ENCODE peak calls at places on chromosome 18, in five cellular contexts. E is NCI-H69; D is uterus; O is effector CD4-positive, alpha-beta T cell; M is lung. K is an unnamed sample.

GRCh38 chr18:75923169-75923568 is 495.7 kb upstream of the SMIM21 start:
- DNase-seq in O (no peak), D (peak), E (no peak), M (peak), K (no peak)

GRCh38 chr18:55163550-55163949 is 204.3 kb upstream of the CCDC68 start:
- DNase-seq in O (no peak), M (no peak), D (no peak), E (no peak), K (no peak)

GRCh38 chr18:31101148-31102019 is 837 bp downstream of the DSC2 start:
- DNase-seq in E (peak), O (no peak), M (peak), D (peak), K (peak)

GRCh38 chr18:23207191-23207955 is 72.1 kb downstream of the CABLES1 start:
- DNase-seq in E (peak), D (no peak), M (no peak), O (no peak), K (peak)

GRCh38 chr18:23225518-23225917 is 90.2 kb downstream of the CABLES1 start:
- DNase-seq in D (peak), O (no peak), M (no peak), E (peak), K (no peak)

GRCh38 chr18:9811978-9812377 is 73.8 kb upstream of the TXNDC2 start:
- DNase-seq in M (no peak), O (no peak), D (no peak), E (no peak), K (no peak)

GRCh38 chr18:13103366-13103765 is 112.2 kb downstream of the CEP192 start:
- DNase-seq in M (no peak), E (peak), D (no peak), O (no peak), K (no peak)

GRCh38 chr18:72772916-72773315 is 94.9 kb downstream of the NETO1 start:
- DNase-seq in M (no peak), D (no peak), E (no peak), O (no peak), K (no peak)

GRCh38 chr18:78580835-78581339 is 398.7 kb upstream of the SALL3 start:
- DNase-seq in D (no peak), E (no peak), O (no peak), M (no peak), K (no peak)

GRCh38 chr18:71442830-71443229 is 1101.3 kb downstream of the CBLN2 start:
- DNase-seq in E (peak), M (no peak), O (no peak), D (no peak), K (no peak)

GRCh38 chr18:28108801-28109200 is 68.1 kb downstream of the CDH2 start:
- DNase-seq in O (no peak), E (peak), M (no peak), D (no peak), K (no peak)

K was measured in H9.